ENCODE peak calls at places on chromosomes 1 and 21, in seven cellular contexts. One of them, this sample, is unnamed.

GRCh38 chr1:36369061-36369470 is 16.7 kb downstream of the STK40 start:
- DNase-seq in M059J: peak
- DNase-seq in stimulated activated CD8-positive, alpha-beta memory T cell treated with anti-CD3 and anti-CD28 coated beads, Interleukin-15, amount 100 ng/mL, for 4 hours: peak
- DNase-seq in COLO829: peak
- DNase-seq in T-helper 2 cell: peak
- DNase-seq in foreskin keratinocyte: peak
- DNase-seq in adipocyte: peak
- DNase-seq in this sample: peak

GRCh38 chr1:23475134-23475628 is 8.8 kb downstream of the ASAP3 start:
- DNase-seq in adipocyte: peak
- DNase-seq in stimulated activated CD8-positive, alpha-beta memory T cell treated with anti-CD3 and anti-CD28 coated beads, Interleukin-15, amount 100 ng/mL, for 4 hours: no peak
- DNase-seq in T-helper 2 cell: no peak
- DNase-seq in COLO829: no peak
- DNase-seq in foreskin keratinocyte: peak
- DNase-seq in M059J: peak
- DNase-seq in this sample: peak

GRCh38 chr1:230807551-230808267 is 60.5 kb downstream of the CAPN9 start:
- DNase-seq in stimulated activated CD8-positive, alpha-beta memory T cell treated with anti-CD3 and anti-CD28 coated beads, Interleukin-15, amount 100 ng/mL, for 4 hours: no peak
- DNase-seq in foreskin keratinocyte: no peak
- DNase-seq in T-helper 2 cell: no peak
- DNase-seq in COLO829: no peak
- DNase-seq in adipocyte: no peak
- DNase-seq in M059J: no peak
- DNase-seq in this sample: no peak

GRCh38 chr1:30382496-30382895 is 340.9 kb downstream of the MATN1 start:
- DNase-seq in T-helper 2 cell: no peak
- DNase-seq in foreskin keratinocyte: no peak
- DNase-seq in stimulated activated CD8-positive, alpha-beta memory T cell treated with anti-CD3 and anti-CD28 coated beads, Interleukin-15, amount 100 ng/mL, for 4 hours: no peak
- DNase-seq in COLO829: no peak
- DNase-seq in adipocyte: no peak
- DNase-seq in M059J: no peak
- DNase-seq in this sample: no peak

GRCh38 chr1:1199961-1200875 is 6.2 kb downstream of the TNFRSF18 start:
- DNase-seq in M059J: no peak
- DNase-seq in adipocyte: no peak
- DNase-seq in COLO829: no peak
- DNase-seq in stimulated activated CD8-positive, alpha-beta memory T cell treated with anti-CD3 and anti-CD28 coated beads, Interleukin-15, amount 100 ng/mL, for 4 hours: no peak
- DNase-seq in T-helper 2 cell: no peak
- DNase-seq in foreskin keratinocyte: no peak
- DNase-seq in this sample: no peak

GRCh38 chr21:42304556-42305454 is 10.4 kb downstream of the TFF3 start:
- DNase-seq in T-helper 2 cell: no peak
- DNase-seq in M059J: no peak
- DNase-seq in stimulated activated CD8-positive, alpha-beta memory T cell treated with anti-CD3 and anti-CD28 coated beads, Interleukin-15, amount 100 ng/mL, for 4 hours: no peak
- DNase-seq in foreskin keratinocyte: no peak
- DNase-seq in adipocyte: no peak
- DNase-seq in COLO829: no peak
- DNase-seq in this sample: no peak

GRCh38 chr1:243598433-243598832 is 251.6 kb downstream of the AKT3 start:
- DNase-seq in foreskin keratinocyte: peak
- DNase-seq in stimulated activated CD8-positive, alpha-beta memory T cell treated with anti-CD3 and anti-CD28 coated beads, Interleukin-15, amount 100 ng/mL, for 4 hours: peak
- DNase-seq in COLO829: no peak
- DNase-seq in T-helper 2 cell: peak
- DNase-seq in M059J: peak
- DNase-seq in adipocyte: peak
- DNase-seq in this sample: peak

GRCh38 chr1:2438038-2438437 is 25.7 kb upstream of the PEX10 start:
- DNase-seq in M059J: no peak
- DNase-seq in stimulated activated CD8-positive, alpha-beta memory T cell treated with anti-CD3 and anti-CD28 coated beads, Interleukin-15, amount 100 ng/mL, for 4 hours: no peak
- DNase-seq in T-helper 2 cell: no peak
- DNase-seq in foreskin keratinocyte: no peak
- DNase-seq in adipocyte: no peak
- DNase-seq in COLO829: no peak
- DNase-seq in this sample: no peak

GRCh38 chr1:5570931-5571330 is 421.3 kb downstream of the NPHP4 start:
- DNase-seq in T-helper 2 cell: no peak
- DNase-seq in stimulated activated CD8-positive, alpha-beta memory T cell treated with anti-CD3 and anti-CD28 coated beads, Interleukin-15, amount 100 ng/mL, for 4 hours: no peak
- DNase-seq in foreskin keratinocyte: no peak
- DNase-seq in adipocyte: no peak
- DNase-seq in M059J: peak
- DNase-seq in COLO829: no peak
- DNase-seq in this sample: no peak

GRCh38 chr21:33640697-33641338 is 723 bp downstream of the CRYZL1 start:
- DNase-seq in foreskin keratinocyte: no peak
- DNase-seq in T-helper 2 cell: no peak
- DNase-seq in M059J: no peak
- DNase-seq in stimulated activated CD8-positive, alpha-beta memory T cell treated with anti-CD3 and anti-CD28 coated beads, Interleukin-15, amount 100 ng/mL, for 4 hours: no peak
- DNase-seq in adipocyte: peak
- DNase-seq in COLO829: no peak
- DNase-seq in this sample: peak

This sample was measured in EH.